ENCODE peak calls at places on chromosomes 3 and 15, in four cellular contexts. One of them, this sample, is unnamed.
A peak's percentile ranks its signal among the peaks of the same experiment; 100 is the strongest.

GRCh38 chr15:26243382-26243781 is 380.3 kb upstream of the ATP10A start:
- DNase-seq in stimulated activated CD4-positive, alpha-beta T cell treated with anti-CD3 and anti-CD28 coated beads, Interleukin-1b, Interleukin-23, amount 100 ng/mL, for 1 hour: no peak
- DNase-seq in A549: no peak
- DNase-seq in activated T-helper 1 cell treated with Interleukin-2 at 50 U/mL for 16 hours: no peak
- DNase-seq in this sample: no peak

GRCh38 chr15:44882499-44882968 is 74.0 kb upstream of the TERB2 start:
- DNase-seq in stimulated activated CD4-positive, alpha-beta T cell treated with anti-CD3 and anti-CD28 coated beads, Interleukin-1b, Interleukin-23, amount 100 ng/mL, for 1 hour: no peak
- DNase-seq in A549: no peak
- DNase-seq in activated T-helper 1 cell treated with Interleukin-2 at 50 U/mL for 16 hours: no peak
- DNase-seq in this sample: no peak

GRCh38 chr3:142152349-142152748 is 3.0 kb upstream of the TFDP2 start:
- DNase-seq in stimulated activated CD4-positive, alpha-beta T cell treated with anti-CD3 and anti-CD28 coated beads, Interleukin-1b, Interleukin-23, amount 100 ng/mL, for 1 hour: no peak
- DNase-seq in A549: peak; percentile 21
- DNase-seq in activated T-helper 1 cell treated with Interleukin-2 at 50 U/mL for 16 hours: no peak
- DNase-seq in this sample: no peak

GRCh38 chr15:58467722-58468436 is 36.1 kb downstream of the LIPC start:
- DNase-seq in stimulated activated CD4-positive, alpha-beta T cell treated with anti-CD3 and anti-CD28 coated beads, Interleukin-1b, Interleukin-23, amount 100 ng/mL, for 1 hour: no peak
- DNase-seq in A549: no peak
- DNase-seq in activated T-helper 1 cell treated with Interleukin-2 at 50 U/mL for 16 hours: no peak
- DNase-seq in this sample: no peak

GRCh38 chr3:45185461-45185860 is 39.3 kb upstream of the CDCP1 start:
- DNase-seq in stimulated activated CD4-positive, alpha-beta T cell treated with anti-CD3 and anti-CD28 coated beads, Interleukin-1b, Interleukin-23, amount 100 ng/mL, for 1 hour: no peak
- DNase-seq in A549: no peak
- DNase-seq in activated T-helper 1 cell treated with Interleukin-2 at 50 U/mL for 16 hours: no peak
- DNase-seq in this sample: no peak

GRCh38 chr3:150142936-150143335 is 172.2 kb upstream of the PFN2 start:
- DNase-seq in stimulated activated CD4-positive, alpha-beta T cell treated with anti-CD3 and anti-CD28 coated beads, Interleukin-1b, Interleukin-23, amount 100 ng/mL, for 1 hour: no peak
- DNase-seq in A549: no peak
- DNase-seq in activated T-helper 1 cell treated with Interleukin-2 at 50 U/mL for 16 hours: no peak
- DNase-seq in this sample: no peak

GRCh38 chr15:101203607-101204006 is 48.2 kb downstream of the CHSY1 start:
- DNase-seq in stimulated activated CD4-positive, alpha-beta T cell treated with anti-CD3 and anti-CD28 coated beads, Interleukin-1b, Interleukin-23, amount 100 ng/mL, for 1 hour: no peak
- DNase-seq in A549: no peak
- DNase-seq in activated T-helper 1 cell treated with Interleukin-2 at 50 U/mL for 16 hours: no peak
- DNase-seq in this sample: no peak

GRCh38 chr15:40906101-40906946 is 12.1 kb downstream of the VPS18 start:
- DNase-seq in stimulated activated CD4-positive, alpha-beta T cell treated with anti-CD3 and anti-CD28 coated beads, Interleukin-1b, Interleukin-23, amount 100 ng/mL, for 1 hour: peak; percentile 42
- DNase-seq in A549: peak; percentile 64
- DNase-seq in activated T-helper 1 cell treated with Interleukin-2 at 50 U/mL for 16 hours: peak; percentile 55
- DNase-seq in this sample: peak; percentile 52